ENCODE peak calls at places on chromosomes 3 and 15, in four cellular contexts. Q is testis, F is right lobe of liver, J is A549. E is an unnamed sample.

GRCh38 chr3:12224181-12225147 is 64.4 kb upstream of the PPARG start:
- DNase-seq in Q (no peak), F (peak; percentile 60), J (peak; percentile 3), E (no peak)

GRCh38 chr3:54696313-54696712 is 231.5 kb downstream of the LRTM1 start:
- DNase-seq in Q (no peak), F (no peak), J (no peak), E (no peak)

GRCh38 chr3:129481783-129482332 is 41.8 kb downstream of the IFT122 start:
- DNase-seq in Q (peak; percentile 69), F (no peak), J (no peak), E (peak; percentile 95)

GRCh38 chr15:90011705-90012104 is 10.6 kb downstream of the ZNF710 start:
- DNase-seq in Q (no peak), F (no peak), J (no peak), E (no peak)

GRCh38 chr3:86793786-86794185 is 197.2 kb downstream of the VGLL3 start:
- DNase-seq in Q (no peak), F (no peak), J (peak; percentile 75), E (no peak)

GRCh38 chr15:91224750-91225380 is 124.8 kb downstream of the SV2B start:
- DNase-seq in Q (peak; percentile 19), F (no peak), J (peak; percentile 66), E (no peak)

GRCh38 chr3:154228561-154229216 is 95.6 kb downstream of the DHX36 start:
- DNase-seq in Q (no peak), F (no peak), J (no peak), E (no peak)

GRCh38 chr3:90253131-90253530 is 1145.7 kb downstream of the EPHA3 start:
- DNase-seq in Q (no peak), F (no peak), J (no peak), E (no peak)

GRCh38 chr3:105752791-105753415 is 115.9 kb downstream of the CBLB start:
- DNase-seq in Q (no peak), F (no peak), J (no peak), E (no peak)

GRCh38 chr3:183581496-183582155 is 26.1 kb upstream of the KLHL6 start:
- DNase-seq in Q (no peak), F (no peak), J (no peak), E (no peak)

GRCh38 chr15:75422554-75422953 is 28.9 kb downstream of the SIN3A start:
- DNase-seq in Q (no peak), F (no peak), J (no peak), E (no peak)

DNA sequence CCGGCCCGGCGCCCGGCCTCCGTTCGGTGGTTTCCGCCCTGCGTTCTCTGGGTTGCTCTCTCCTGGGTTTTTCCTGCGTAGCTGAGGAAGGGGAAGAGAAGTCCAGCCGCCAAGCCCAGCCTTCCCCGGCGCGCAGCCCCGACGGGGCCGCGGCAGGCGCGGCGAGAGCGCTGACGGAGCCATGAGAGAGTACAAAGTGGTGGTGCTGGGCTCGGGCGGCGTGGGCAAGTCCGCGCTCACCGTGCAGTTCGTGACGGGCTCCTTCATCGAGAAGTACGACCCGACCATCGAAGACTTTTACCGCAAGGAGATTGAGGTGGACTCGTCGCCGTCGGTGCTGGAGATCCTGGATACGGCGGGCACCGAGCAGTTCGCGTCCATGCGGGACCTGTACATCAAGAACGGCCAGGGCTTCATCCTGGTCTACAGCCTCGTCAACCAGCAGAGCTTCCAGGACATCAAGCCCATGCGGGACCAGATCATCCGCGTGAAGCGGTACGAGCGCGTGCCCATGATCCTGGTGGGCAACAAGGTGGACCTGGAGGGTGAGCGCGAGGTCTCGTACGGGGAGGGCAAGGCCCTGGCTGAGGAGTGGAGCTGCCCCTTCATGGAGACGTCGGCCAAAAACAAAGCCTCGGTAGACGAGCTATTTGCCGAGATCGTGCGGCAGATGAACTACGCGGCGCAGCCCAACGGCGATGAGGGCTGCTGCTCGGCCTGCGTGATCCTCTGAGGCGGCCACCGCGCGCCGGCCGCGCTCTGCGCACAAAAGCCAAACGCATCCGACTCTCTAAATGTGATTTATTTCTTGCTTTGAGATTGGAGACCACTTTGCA is 705 bp downstream of the RAP2B start:
- DNase-seq in Q (peak; percentile 60), F (peak; percentile 68), J (peak; percentile 48), E (peak; percentile 35)
- TF ChIP-seq POLR2A in Q (no peak), F (no peak), J (no peak), E (no peak)

GRCh38 chr3:186308549-186308948 is 53.5 kb downstream of the DGKG start:
- DNase-seq in Q (no peak), F (no peak), J (no peak), E (no peak)
- TF ChIP-seq POLR2A in Q (no peak), F (no peak), J (no peak), E (no peak)

DNA sequence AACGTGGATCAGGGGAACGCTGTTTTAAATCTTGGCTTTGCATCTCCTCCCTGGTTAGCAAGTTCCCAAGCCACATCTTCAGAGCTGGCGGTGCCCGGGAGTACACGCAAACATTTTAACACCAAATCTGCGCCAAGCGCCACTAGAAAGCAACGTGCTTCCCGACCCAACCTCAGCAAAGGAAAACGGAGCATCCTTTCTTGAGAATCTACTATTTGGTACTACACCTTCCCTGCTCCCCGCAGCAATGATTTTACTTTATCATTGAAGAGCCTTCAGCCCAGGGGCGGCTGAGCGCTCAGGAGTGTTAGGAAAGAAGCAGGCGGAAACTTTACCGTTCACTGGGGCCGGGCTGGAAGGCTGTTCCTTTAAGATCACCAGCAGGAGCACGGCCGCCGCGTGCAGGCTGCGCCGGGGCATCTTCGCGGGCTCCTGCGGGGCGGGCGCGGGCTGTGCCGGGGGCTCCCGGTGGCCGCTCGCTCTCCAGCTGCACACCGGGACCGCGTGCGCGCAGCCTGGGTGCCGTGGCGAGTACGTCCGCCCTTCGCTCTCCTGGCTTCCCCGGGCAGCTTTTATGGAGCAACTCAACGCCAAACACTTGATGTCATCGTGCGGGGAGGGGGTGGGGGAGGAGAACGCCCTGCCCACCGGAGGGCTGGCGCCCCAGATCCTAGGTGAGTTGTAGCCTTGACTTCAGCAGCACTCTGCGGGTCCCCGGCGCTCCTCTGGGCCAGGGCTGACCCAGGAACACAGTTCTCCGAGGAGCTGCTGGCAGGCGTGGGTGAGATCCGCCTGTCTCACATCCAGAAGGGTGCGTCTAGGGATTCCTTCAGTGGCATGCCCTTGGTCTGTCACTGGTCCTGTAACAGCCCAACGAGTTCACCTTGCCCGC is at the start of gene CA12:
- DNase-seq in Q (peak; percentile 33), F (peak; percentile 67), J (peak; percentile 81), E (no peak)
- TF ChIP-seq POLR2A in Q (no peak), F (peak; percentile 33), J (peak; percentile 100), E (no peak)

GRCh38 chr3:4303187-4304123 is at the start of gene SETMAR:
- DNase-seq in Q (peak; percentile 97), F (peak; percentile 91), J (peak; percentile 89), E (peak; percentile 93)
- TF ChIP-seq POLR2A in Q (peak; percentile 10), F (peak; percentile 67), J (peak; percentile 74), E (no peak)

DNA sequence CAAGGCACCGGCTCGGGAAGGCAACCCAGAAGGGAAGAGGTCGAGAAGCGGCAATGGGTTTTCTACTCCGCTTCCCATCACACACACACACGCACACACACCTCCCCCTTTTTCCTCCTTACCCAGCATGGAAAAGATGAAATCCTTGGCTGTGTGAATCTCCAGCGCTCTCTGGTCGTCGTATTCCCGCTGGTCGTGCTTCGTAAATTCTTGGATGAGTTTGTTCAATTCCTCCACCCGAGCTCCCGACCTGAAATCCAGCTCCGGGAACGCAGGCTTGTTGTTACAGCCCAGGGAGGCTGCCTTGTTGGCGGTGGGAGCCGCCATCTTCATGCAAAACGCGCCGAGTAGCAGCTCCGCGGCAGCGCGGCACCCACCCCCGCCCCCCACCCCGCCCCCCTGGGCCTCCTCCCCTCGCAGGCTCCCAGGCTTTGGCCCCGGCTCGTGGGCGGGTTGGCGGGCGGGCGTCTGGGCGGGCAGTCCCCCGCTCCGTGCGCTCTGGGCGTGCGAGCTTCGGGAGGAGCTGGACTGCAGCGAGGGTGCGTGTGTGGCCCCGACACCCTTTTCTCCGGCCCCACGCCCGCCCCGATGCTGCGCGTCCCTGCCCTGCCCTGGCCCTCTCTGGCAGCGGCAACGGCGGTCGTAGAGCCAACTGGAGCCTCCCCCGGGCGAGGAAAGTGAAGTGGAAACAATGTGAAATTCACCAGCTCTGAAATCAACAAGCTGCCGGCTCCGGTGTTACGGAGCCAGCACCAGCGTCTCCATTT is at the start of gene MB21D2:
- DNase-seq in Q (peak; percentile 91), F (peak; percentile 71), J (peak; percentile 81), E (peak; percentile 92)
- TF ChIP-seq POLR2A in Q (peak; percentile 14), F (peak; percentile 34), J (peak; percentile 48), E (no peak)

E was measured in lower leg skin.